ENCODE peak calls at places on chromosomes 16 and 17, in nine cellular contexts. T is NCI-H345; W is activated T-cell treated with anti-CD3 and anti-CD28 coated beads, Interleukin-2, amount 50 U/mL, for 4 hours; Q is activated gamma-delta T cell treated with Interleukin-2 at 50 U/mL for 16 hours; S is esophagus squamous epithelium; U is heart right ventricle; F is activated CD8-positive, alpha-beta T cell treated with anti-CD3 and anti-CD28 coated beads, Interleukin-2, amount 10 ng/mL, durations not matched to agents 7 days and 5 days; J is nephron progenitor cell; E is cardiac fibroblast. L is an unnamed sample.

GRCh38 chr16:81866820-81867440 is 87.8 kb downstream of the PLCG2 start:
- DNase-seq in T (no peak), W (no peak), Q (no peak), S (no peak), U (peak), F (no peak), J (no peak), E (no peak), L (no peak)

GRCh38 chr16:72646615-72647014 is 401.3 kb downstream of the ZFHX3 start:
- DNase-seq in T (no peak), W (no peak), Q (no peak), S (no peak), U (no peak), F (no peak), J (no peak), E (no peak), L (no peak)

GRCh38 chr16:27726621-27727275 is 176.8 kb downstream of the KATNIP start:
- DNase-seq in T (no peak), W (no peak), Q (no peak), S (no peak), U (no peak), F (no peak), J (no peak), E (peak), L (peak)

GRCh38 chr17:40553694-40554534 is 11.4 kb downstream of the CCR7 start:
- DNase-seq in T (peak), W (no peak), Q (no peak), S (no peak), U (peak), F (peak), J (no peak), E (peak), L (peak)

GRCh38 chr17:68381076-68381900 is 76.0 kb downstream of the WIPI1 start:
- DNase-seq in T (no peak), W (no peak), Q (no peak), S (no peak), U (no peak), F (no peak), J (no peak), E (peak), L (peak)

GRCh38 chr17:64006361-64007088 is 8.4 kb downstream of the PRR29 start:
- DNase-seq in T (no peak), W (no peak), Q (no peak), S (no peak), U (peak), F (no peak), J (no peak), E (no peak), L (no peak)

GRCh38 chr17:54992797-54993639 is 24.5 kb downstream of the STXBP4 start:
- DNase-seq in T (peak), W (no peak), Q (no peak), S (no peak), U (no peak), F (no peak), J (peak), E (peak), L (peak)

GRCh38 chr16:49649013-49649785 is 206.7 kb downstream of the ZNF423 start:
- DNase-seq in T (no peak), W (no peak), Q (no peak), S (no peak), U (no peak), F (no peak), J (no peak), E (peak), L (no peak)

GRCh38 chr16:3022697-3023414 is 886 bp downstream of the HCFC1R1 start:
- DNase-seq in T (peak), W (no peak), Q (no peak), S (no peak), U (no peak), F (peak), J (no peak), E (peak), L (peak)

GRCh38 chr16:1054660-1055556 is 17.6 kb upstream of the SSTR5 start:
- DNase-seq in T (peak), W (peak), Q (peak), S (no peak), U (peak), F (peak), J (peak), E (peak), L (peak)

GRCh38 chr17:75033346-75034235 is 13.2 kb downstream of the ATP5PD start:
- DNase-seq in T (peak), W (peak), Q (peak), S (no peak), U (peak), F (peak), J (peak), E (peak), L (peak)

GRCh38 chr17:16287563-16288027 is 65.7 kb downstream of the CENPV start:
- DNase-seq in T (no peak), W (no peak), Q (no peak), S (no peak), U (no peak), F (peak), J (no peak), E (peak), L (peak)

GRCh38 chr17:79832211-79833109 is 6.8 kb downstream of the CBX4 start:
- DNase-seq in T (no peak), W (no peak), Q (no peak), S (no peak), U (peak), F (no peak), J (peak), E (no peak), L (no peak)

GRCh38 chr16:88468289-88469129 is 15.4 kb downstream of the ZFPM1 start:
- DNase-seq in T (no peak), W (no peak), Q (no peak), S (no peak), U (no peak), F (no peak), J (peak), E (peak), L (peak)

L was measured in IMR-90.